ENCODE peak calls at places on chromosomes 7 and 10, in five cellular contexts. S, C, V, A and Y are unnamed samples.

GRCh38 chr7:129332354-129333056 is 101.7 kb upstream of the STRIP2 start:
- DNase-seq in S (no peak), C (no peak), V (peak; percentile 70), A (no peak), Y (no peak)

GRCh38 chr7:28703054-28703765 is 254.9 kb downstream of the TRIL start:
- DNase-seq in S (no peak), C (no peak), V (no peak), A (no peak), Y (no peak)

GRCh38 chr10:133198621-133199487 is 31.2 kb upstream of the UTF1 start:
- DNase-seq in S (no peak), C (no peak), V (no peak), A (no peak), Y (no peak)

GRCh38 chr7:138257459-138258193 is 181.4 kb downstream of the AKR1D1 start:
- DNase-seq in S (no peak), C (peak; percentile 100), V (no peak), A (no peak), Y (peak; percentile 84)

GRCh38 chr10:131818510-131819234 is 82.1 kb upstream of the PPP2R2D start:
- DNase-seq in S (no peak), C (no peak), V (no peak), A (no peak), Y (no peak)

GRCh38 chr10:62045765-62046521 is 144.4 kb downstream of the ARID5B start:
- DNase-seq in S (peak; percentile 48), C (peak; percentile 21), V (peak; percentile 54), A (no peak), Y (no peak)

GRCh38 chr10:92567952-92568600 is 5.8 kb downstream of the IDE start:
- DNase-seq in S (no peak), C (no peak), V (peak; percentile 34), A (no peak), Y (no peak)

GRCh38 chr7:54960517-54960916 is 58.3 kb upstream of the EGFR start:
- DNase-seq in S (no peak), C (no peak), V (no peak), A (no peak), Y (no peak)

GRCh38 chr7:98568891-98569290 is 48.2 kb upstream of the NPTX2 start:
- DNase-seq in S (no peak), C (no peak), V (no peak), A (no peak), Y (no peak)

GRCh38 chr7:87414400-87415188 is 60.9 kb downstream of the ABCB4 start:
- DNase-seq in S (no peak), C (no peak), V (peak; percentile 51), A (no peak), Y (no peak)

GRCh38 chr7:85449478-85449877 is 262.6 kb upstream of the SEMA3D start:
- DNase-seq in S (no peak), C (no peak), V (no peak), A (no peak), Y (no peak)

GRCh38 chr7:6422926-6423632 is 24.7 kb downstream of the DAGLB start:
- DNase-seq in S (no peak), C (peak; percentile 85), V (no peak), A (no peak), Y (peak; percentile 59)

GRCh38 chr7:12805957-12806356 is 118.5 kb downstream of the ARL4A start:
- DNase-seq in S (no peak), C (peak; percentile 45), V (no peak), A (no peak), Y (no peak)

GRCh38 chr7:24912874-24913514 is 67.0 kb downstream of the OSBPL3 start:
- DNase-seq in S (no peak), C (no peak), V (no peak), A (no peak), Y (no peak)

GRCh38 chr10:45008524-45009161 is 7.9 kb downstream of the ZNF22 start:
- DNase-seq in S (peak; percentile 83), C (peak; percentile 53), V (peak; percentile 93), A (no peak), Y (peak; percentile 56)

GRCh38 chr10:48763403-48763802 is 78.7 kb downstream of the WDFY4 start:
- DNase-seq in S (no peak), C (no peak), V (no peak), A (no peak), Y (no peak)

GRCh38 chr10:33240931-33241330 is 93.5 kb downstream of the NRP1 start:
- DNase-seq in S (no peak), C (no peak), V (peak; percentile 87), A (no peak), Y (no peak)

GRCh38 chr7:28674359-28674782 is 262.1 kb downstream of the CREB5 start:
- DNase-seq in S (no peak), C (no peak), V (no peak), A (no peak), Y (no peak)

GRCh38 chr7:46146454-46147255 is 225.6 kb upstream of the IGFBP3 start:
- DNase-seq in S (no peak), C (no peak), V (peak; percentile 58), A (no peak), Y (no peak)

GRCh38 chr10:17005621-17006566 is 123.7 kb downstream of the CUBN start:
- DNase-seq in S (no peak), C (no peak), V (no peak), A (no peak), Y (no peak)

GRCh38 chr10:72694476-72695369 is 2.8 kb downstream of the MCU start:
- DNase-seq in S (peak; percentile 49), C (peak; percentile 39), V (peak; percentile 68), A (no peak), Y (peak; percentile 76)

GRCh38 chr10:86795353-86795752 is 38.9 kb downstream of the BMPR1A start:
- DNase-seq in S (no peak), C (no peak), V (peak; percentile 59), A (no peak), Y (no peak)

GRCh38 chr10:93749218-93749799 is 8.4 kb upstream of the LGI1 start:
- DNase-seq in S (no peak), C (no peak), V (peak; percentile 19), A (no peak), Y (no peak)

GRCh38 chr10:88989824-88990527 is 622 bp upstream of the FAS start:
- DNase-seq in S (peak; percentile 47), C (peak; percentile 42), V (peak; percentile 98), A (no peak), Y (no peak)